ENCODE peak calls at places on chromosomes 2 and 18, in six cellular contexts. X, T, P, E, Q and V are unnamed samples. For H3K4me1, H3K27me3 and H3K36me3, the result is how much of the 10 kb centered on the place peaks cover.

GRCh38 chr2:25672500-25673169 is 742 bp downstream of the DTNB start:
- DNase-seq in X (peak), T (no peak), P (peak), E (peak), Q (peak), V (peak)

GRCh38 chr2:240528406-240529040 is 29.3 kb downstream of the ANKMY1 start:
- DNase-seq in X (no peak), T (no peak), P (no peak), E (no peak), Q (peak), V (no peak)

GRCh38 chr2:70140978-70141753 is 49.7 kb downstream of the C2orf42 start:
- DNase-seq in X (no peak), T (peak), P (peak), E (no peak), Q (peak), V (peak)

GRCh38 chr2:42317945-42318344 is 43.1 kb downstream of the COX7A2L start:
- DNase-seq in X (no peak), T (no peak), P (no peak), E (no peak), Q (no peak), V (no peak)

GRCh38 chr2:78979380-78980238 is 45.9 kb upstream of the REG3G start:
- DNase-seq in X (peak), T (no peak), P (no peak), E (peak), Q (no peak), V (no peak)

GRCh38 chr2:98479959-98480524 is 35.4 kb downstream of the INPP4A start:
- DNase-seq in X (no peak), T (no peak), P (no peak), E (no peak), Q (peak), V (no peak)

GRCh38 chr2:101223814-101224231 is 28.9 kb upstream of the CNOT11 start:
- DNase-seq in X (no peak), T (no peak), P (peak), E (no peak), Q (no peak), V (peak)

GRCh38 chr2:95674186-95674585 is 82.4 kb downstream of the TRIM43 start:
- DNase-seq in X (no peak), T (no peak), P (no peak), E (no peak), Q (no peak), V (no peak)

GRCh38 chr2:230218411-230218810 is 1.4 kb downstream of the SP110 start:
- DNase-seq in X (no peak), T (no peak), P (no peak), E (no peak), Q (no peak), V (no peak)

GRCh38 chr2:159939946-159940345 is 122.5 kb downstream of the PLA2R1 start:
- DNase-seq in X (no peak), T (no peak), P (no peak), E (no peak), Q (no peak), V (no peak)

GRCh38 chr2:69997296-69998184 is 36.1 kb upstream of the ASPRV1 start:
- DNase-seq in X (no peak), T (no peak), P (no peak), E (peak), Q (peak), V (no peak)

GRCh38 chr2:193549661-193550060 is 1354.9 kb upstream of the TMEFF2 start:
- DNase-seq in X (no peak), T (no peak), P (no peak), E (no peak), Q (no peak), V (no peak)

GRCh38 chr2:28649481-28650260 is 102.0 kb upstream of the PPP1CB start:
- DNase-seq in X (no peak), T (no peak), P (no peak), E (no peak), Q (no peak), V (no peak)

GRCh38 chr2:108934151-108934550 is 54.9 kb downstream of the EDAR start:
- DNase-seq in X (no peak), T (no peak), P (no peak), E (no peak), Q (no peak), V (no peak)

GRCh38 chr2:204655626-204656025 is 110.4 kb downstream of the PARD3B start:
- DNase-seq in X (no peak), T (no peak), P (no peak), E (no peak), Q (no peak), V (no peak)

GRCh38 chr2:213086050-213086449 is 65.4 kb downstream of the IKZF2 start:
- DNase-seq in X (no peak), T (no peak), P (no peak), E (no peak), Q (no peak), V (no peak)

GRCh38 chr2:10390369-10390801 is 57.7 kb downstream of the ODC1 start:
- DNase-seq in X (no peak), T (no peak), P (no peak), E (no peak), Q (no peak), V (no peak)

GRCh38 chr2:10393648-10393982 is 54.5 kb downstream of the ODC1 start:
- DNase-seq in X (no peak), T (no peak), P (no peak), E (no peak), Q (no peak), V (no peak)

GRCh38 chr2:10392100-10392499 is 56.0 kb downstream of the ODC1 start:
- DNase-seq in X (no peak), T (no peak), P (no peak), E (no peak), Q (no peak), V (no peak)

GRCh38 chr2:10392951-10393647 is 55.0 kb downstream of the ODC1 start:
- DNase-seq in X (no peak), T (no peak), P (no peak), E (no peak), Q (no peak), V (no peak)

DNA sequence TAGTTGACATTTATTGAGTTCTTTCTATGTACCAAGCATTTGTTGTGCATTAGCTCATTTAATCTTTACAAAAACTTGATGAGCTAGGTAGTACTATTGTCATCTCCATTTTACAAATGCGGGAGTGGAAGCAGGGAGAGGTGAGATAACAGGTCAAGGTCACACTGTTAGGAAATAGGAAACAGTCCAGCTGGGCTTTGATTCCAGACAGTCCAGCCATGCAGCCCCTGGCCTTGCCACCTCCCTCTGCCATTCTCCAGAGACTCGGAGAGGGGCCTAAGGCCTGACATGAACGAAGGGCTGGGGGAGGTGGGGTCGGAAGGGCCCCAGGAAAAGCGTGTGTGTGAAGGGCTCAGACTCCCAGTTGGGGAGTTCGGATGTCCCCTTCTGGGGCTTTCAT is 55.6 kb downstream of the ODC1 start:
- DNase-seq in X (no peak), T (no peak), P (no peak), E (no peak), Q (no peak), V (no peak)
- H3K4me1 ChIP-seq in X (under half), T (under half), P (under half), E (half or more), Q (under half), V (under half)

GRCh38 chr2:73893764-73894474 is 1.1 kb downstream of the ACTG2 start:
- DNase-seq in X (no peak), T (no peak), P (no peak), E (no peak), Q (no peak), V (no peak)
- H3K27me3 ChIP-seq in X (under half), T (under half), P (under half), E (under half), Q (under half), V (under half)

DNA sequence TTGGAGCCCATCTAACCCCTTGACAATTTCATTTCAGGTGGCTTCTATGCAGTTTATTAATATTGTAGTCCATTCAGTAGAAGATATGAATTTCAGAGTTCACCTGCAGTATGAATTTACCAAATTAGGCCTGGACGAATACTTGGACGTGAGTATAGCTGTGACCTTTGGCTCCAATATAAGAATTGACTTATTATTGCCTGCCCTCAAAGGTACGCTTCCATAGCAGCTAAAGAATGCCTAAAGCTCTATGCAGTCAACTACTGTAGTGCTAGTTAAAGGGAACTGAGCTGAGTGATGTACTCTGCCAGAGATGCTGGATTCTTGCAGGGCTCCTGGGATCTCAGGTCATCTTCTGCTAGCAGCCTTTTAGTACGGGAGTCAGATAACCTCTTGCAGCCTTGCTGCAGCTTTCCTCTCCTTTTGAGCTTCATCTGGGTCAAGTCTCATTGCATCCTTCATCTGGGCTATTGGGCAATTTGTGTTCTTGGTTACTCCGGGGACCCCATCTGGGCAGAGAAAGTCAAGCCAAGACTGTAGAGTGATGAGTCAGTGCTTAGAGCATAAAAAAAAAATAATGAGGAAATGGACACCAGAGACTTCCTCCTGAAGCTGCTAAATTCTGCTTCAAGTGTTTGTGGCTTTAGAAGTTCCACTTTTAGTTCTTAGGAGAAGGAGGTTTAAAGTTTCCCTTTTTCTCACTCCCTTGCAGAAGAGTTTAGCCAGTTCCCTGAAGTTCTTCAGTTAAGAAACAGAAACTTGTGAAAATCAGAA is 105.6 kb downstream of the PRPF40A start:
- DNase-seq in X (no peak), T (peak), P (no peak), E (no peak), Q (no peak), V (no peak)
- H3K36me3 ChIP-seq in X (half or more), T (under half), P (under half), E (under half), Q (under half), V (under half)

GRCh38 chr18:7059276-7059675 is 58.3 kb downstream of the LAMA1 start:
- DNase-seq in X (no peak), T (no peak), P (no peak), E (no peak), Q (no peak), V (no peak)
- H3K4me1 ChIP-seq in X (under half), T (under half), P (under half), E (under half), Q (under half), V (under half)

GRCh38 chr2:46200100-46200690 is 97.0 kb upstream of the EPAS1 start:
- DNase-seq in X (no peak), T (peak), P (no peak), E (no peak), Q (no peak), V (no peak)

GRCh38 chr2:46198164-46198883 is 98.9 kb upstream of the EPAS1 start:
- DNase-seq in X (no peak), T (peak), P (no peak), E (no peak), Q (no peak), V (no peak)

GRCh38 chr2:46197672-46198071 is 99.5 kb upstream of the EPAS1 start:
- DNase-seq in X (no peak), T (peak), P (no peak), E (no peak), Q (no peak), V (no peak)

GRCh38 chr2:46196871-46197462 is 100.2 kb upstream of the EPAS1 start:
- DNase-seq in X (no peak), T (no peak), P (no peak), E (no peak), Q (no peak), V (no peak)

DNA sequence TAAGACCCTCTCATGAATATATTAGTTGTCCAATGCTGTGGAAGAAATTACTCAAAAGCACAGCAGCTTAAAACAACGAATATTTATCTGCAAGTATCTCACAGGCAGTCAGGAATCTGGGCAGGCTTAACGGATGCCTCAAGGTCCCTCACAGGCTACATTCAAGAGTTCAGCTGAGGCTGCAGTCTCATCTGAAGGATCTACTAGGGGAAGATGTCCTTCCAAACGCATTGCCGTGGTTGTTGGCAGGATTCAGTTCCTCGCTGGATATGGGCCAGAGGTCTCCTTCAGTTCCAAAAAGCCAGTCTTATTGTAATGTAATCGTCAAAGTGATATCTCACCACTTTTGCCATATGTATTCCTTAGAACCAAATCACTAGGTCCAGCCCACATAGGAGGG is 98.3 kb upstream of the EPAS1 start:
- DNase-seq in X (no peak), T (peak), P (no peak), E (no peak), Q (no peak), V (no peak)
- H3K27me3 ChIP-seq in X (under half), T (under half), P (under half), E (under half), Q (under half), V (under half)

DNA sequence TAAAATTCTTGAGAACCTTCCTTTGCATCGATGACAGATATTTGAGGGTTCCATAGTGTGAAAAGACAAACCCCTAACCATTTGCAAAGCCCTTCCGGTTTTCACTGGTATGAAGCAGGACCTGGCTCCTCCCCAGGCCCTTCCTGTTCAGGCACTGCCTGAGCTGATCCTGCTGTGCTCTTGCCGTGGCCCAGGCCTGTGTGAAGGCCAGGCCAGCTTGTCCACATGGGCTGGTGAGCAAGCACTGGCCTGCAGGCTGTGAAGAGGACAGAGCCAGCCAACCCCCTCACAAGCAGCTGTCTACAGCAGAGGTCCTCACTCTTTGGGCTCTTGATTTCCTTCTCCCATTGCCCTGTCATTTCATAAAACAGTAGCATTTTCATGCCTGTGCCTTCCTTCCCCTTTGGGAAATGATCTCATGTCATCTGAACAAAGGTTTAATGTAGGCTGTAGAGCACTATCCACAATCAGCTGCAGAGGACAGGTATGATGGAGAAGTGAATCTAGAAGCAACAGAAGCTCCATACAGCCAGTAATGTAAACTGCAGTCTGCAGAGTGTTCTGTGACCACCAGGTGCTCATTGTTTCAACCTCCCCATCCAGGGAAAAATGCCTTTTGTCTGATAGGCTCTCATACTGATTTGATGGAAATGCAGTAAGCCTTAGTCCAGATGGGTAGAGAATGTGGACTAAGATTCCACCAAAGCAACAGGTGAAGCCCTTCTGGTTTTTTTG is 19.8 kb downstream of the MPHOSPH10 start:
- DNase-seq in X (no peak), T (no peak), P (no peak), E (no peak), Q (no peak), V (no peak)
- H3K36me3 ChIP-seq in X (half or more), T (half or more), P (under half), E (under half), Q (half or more), V (under half)

GRCh38 chr18:10140928-10141327 is 227.1 kb downstream of the VAPA start:
- DNase-seq in X (no peak), T (no peak), P (no peak), E (no peak), Q (no peak), V (no peak)

GRCh38 chr18:10140461-10140911 is 226.7 kb downstream of the VAPA start:
- DNase-seq in X (no peak), T (no peak), P (no peak), E (no peak), Q (no peak), V (no peak)

GRCh38 chr18:10141559-10141958 is 227.7 kb downstream of the VAPA start:
- DNase-seq in X (no peak), T (no peak), P (no peak), E (no peak), Q (no peak), V (no peak)

GRCh38 chr18:10139783-10140410 is 226.1 kb downstream of the VAPA start:
- DNase-seq in X (no peak), T (no peak), P (no peak), E (no peak), Q (no peak), V (no peak)

GRCh38 chr18:10138719-10139118 is 224.9 kb downstream of the VAPA start:
- DNase-seq in X (no peak), T (no peak), P (no peak), E (no peak), Q (no peak), V (no peak)
- H3K4me1 ChIP-seq in X (under half), T (under half), P (under half), E (under half), Q (under half), V (under half)

GRCh38 chr2:37643102-37644078 is 28.1 kb downstream of the CDC42EP3 start:
- DNase-seq in X (no peak), T (no peak), P (no peak), E (no peak), Q (no peak), V (no peak)

GRCh38 chr2:37639631-37640030 is 31.8 kb downstream of the CDC42EP3 start:
- DNase-seq in X (no peak), T (no peak), P (no peak), E (no peak), Q (no peak), V (no peak)

GRCh38 chr2:37644191-37644590 is 27.3 kb downstream of the CDC42EP3 start:
- DNase-seq in X (no peak), T (no peak), P (no peak), E (no peak), Q (no peak), V (no peak)

GRCh38 chr2:37638973-37639372 is 32.5 kb downstream of the CDC42EP3 start:
- DNase-seq in X (no peak), T (no peak), P (no peak), E (no peak), Q (no peak), V (no peak)

DNA sequence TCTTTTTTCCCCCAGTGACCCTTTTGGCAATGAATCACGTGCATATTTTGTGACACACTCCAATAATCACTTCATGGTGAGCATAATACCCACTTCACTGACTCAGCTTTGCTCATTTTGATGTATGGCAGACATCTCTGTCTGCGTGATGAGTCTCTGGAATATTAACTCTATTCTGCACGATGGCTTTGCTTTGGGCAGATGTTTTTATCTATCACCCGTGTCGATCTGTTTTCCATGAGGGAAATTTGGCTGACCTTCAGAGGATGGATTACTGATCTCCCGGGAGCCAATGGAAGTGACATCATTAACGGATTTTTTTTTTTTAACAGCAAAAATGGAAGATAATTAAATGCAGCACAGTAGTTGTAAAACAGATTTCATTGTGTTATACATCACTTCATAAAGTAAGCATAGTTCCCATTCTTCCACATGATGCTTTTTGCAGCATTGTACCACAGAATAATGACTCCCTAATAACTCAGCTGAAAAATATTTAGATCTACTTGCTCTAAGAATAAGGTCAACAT is 29.8 kb downstream of the CDC42EP3 start:
- DNase-seq in X (no peak), T (no peak), P (no peak), E (no peak), Q (no peak), V (no peak)
- H3K27me3 ChIP-seq in X (under half), T (under half), P (under half), E (under half), Q (under half), V (under half)

GRCh38 chr2:191003405-191004309 is 10.3 kb downstream of the STAT1 start:
- DNase-seq in X (no peak), T (no peak), P (no peak), E (no peak), Q (no peak), V (no peak)
- H3K36me3 ChIP-seq in X (half or more), T (half or more), P (half or more), E (half or more), Q (half or more), V (half or more)